ENCODE peak calls at places on chromosome 22, in four cellular contexts. One of them, this sample, is unnamed.

GRCh38 chr22:24554316-24555159 is at the start of gene GUCD1:
- DNase-seq in bronchial epithelial cell: peak; percentile 18
- DNase-seq in H9: peak; percentile 39
- DNase-seq in LoVo: no peak
- DNase-seq in this sample: peak; percentile 21

GRCh38 chr22:19767427-19768380 is 7.1 kb downstream of the TBX1 start:
- DNase-seq in bronchial epithelial cell: no peak
- DNase-seq in H9: peak; percentile 68
- DNase-seq in LoVo: no peak
- DNase-seq in this sample: no peak

GRCh38 chr22:24868979-24869378 is 63.0 kb downstream of the SGSM1 start:
- DNase-seq in bronchial epithelial cell: no peak
- DNase-seq in H9: no peak
- DNase-seq in LoVo: no peak
- DNase-seq in this sample: no peak

GRCh38 chr22:46646531-46647211 is 26.5 kb downstream of the GRAMD4 start:
- DNase-seq in bronchial epithelial cell: no peak
- DNase-seq in H9: no peak
- DNase-seq in LoVo: peak; percentile 47
- DNase-seq in this sample: no peak

GRCh38 chr22:46065733-46066454 is 84.4 kb upstream of the PPARA start:
- DNase-seq in bronchial epithelial cell: no peak
- DNase-seq in H9: no peak
- DNase-seq in LoVo: no peak
- DNase-seq in this sample: no peak

GRCh38 chr22:49827853-49828598 is at the start of gene BRD1:
- DNase-seq in bronchial epithelial cell: no peak
- DNase-seq in H9: peak; percentile 28
- DNase-seq in LoVo: peak; percentile 47
- DNase-seq in this sample: peak; percentile 24

GRCh38 chr22:46453006-46453828 is 84.2 kb downstream of the CELSR1 start:
- DNase-seq in bronchial epithelial cell: peak; percentile 83
- DNase-seq in H9: no peak
- DNase-seq in LoVo: no peak
- DNase-seq in this sample: peak; percentile 71

GRCh38 chr22:47138898-47139789 is 376.7 kb downstream of the TBC1D22A start:
- DNase-seq in bronchial epithelial cell: no peak
- DNase-seq in H9: no peak
- DNase-seq in LoVo: no peak
- DNase-seq in this sample: no peak

GRCh38 chr22:32522237-32522636 is 47.6 kb downstream of the FBXO7 start:
- DNase-seq in bronchial epithelial cell: no peak
- DNase-seq in H9: no peak
- DNase-seq in LoVo: no peak
- DNase-seq in this sample: no peak

GRCh38 chr22:38655532-38656255 is 498 bp downstream of the FAM227A start:
- DNase-seq in bronchial epithelial cell: no peak
- DNase-seq in H9: no peak
- DNase-seq in LoVo: peak; percentile 2
- DNase-seq in this sample: peak; percentile 3

GRCh38 chr22:27093422-27093821 is 436.0 kb downstream of the MIAT start:
- DNase-seq in bronchial epithelial cell: no peak
- DNase-seq in H9: no peak
- DNase-seq in LoVo: no peak
- DNase-seq in this sample: no peak

GRCh38 chr22:29112680-29113079 is 39.8 kb downstream of the KREMEN1 start:
- DNase-seq in bronchial epithelial cell: no peak
- DNase-seq in H9: no peak
- DNase-seq in LoVo: no peak
- DNase-seq in this sample: no peak

GRCh38 chr22:45884201-45885067 is 92.5 kb downstream of the WNT7B start:
- DNase-seq in bronchial epithelial cell: no peak
- DNase-seq in H9: peak; percentile 24
- DNase-seq in LoVo: no peak
- DNase-seq in this sample: no peak

GRCh38 chr22:36086629-36087254 is 58.1 kb upstream of the RBFOX2 start:
- DNase-seq in bronchial epithelial cell: no peak
- DNase-seq in H9: no peak
- DNase-seq in LoVo: no peak
- DNase-seq in this sample: no peak

GRCh38 chr22:46357711-46358505 is 22.4 kb downstream of the TRMU start:
- DNase-seq in bronchial epithelial cell: no peak
- DNase-seq in H9: no peak
- DNase-seq in LoVo: no peak
- DNase-seq in this sample: no peak

GRCh38 chr22:45472426-45472825 is 30.3 kb upstream of the FBLN1 start:
- DNase-seq in bronchial epithelial cell: peak; percentile 47
- DNase-seq in H9: no peak
- DNase-seq in LoVo: no peak
- DNase-seq in this sample: no peak

GRCh38 chr22:39543095-39543494 is 10.5 kb upstream of the RPS19BP1 start:
- DNase-seq in bronchial epithelial cell: no peak
- DNase-seq in H9: peak; percentile 68
- DNase-seq in LoVo: no peak
- DNase-seq in this sample: no peak

This sample was measured in RWPE1.